ENCODE peak calls at places on chromosomes 7 and 10, in nine cellular contexts. I is astrocyte of the spinal cord, R is cardiac fibroblast, Y is epithelial cell of esophagus, O is GM23338, W is AG09309, F is left lung, E is Peyer's patch, S is breast epithelium. L is an unnamed sample.

GRCh38 chr7:66682350-66683093 is 53.8 kb downstream of the KCTD7 start:
- DNase-seq in I (no peak), R (peak; percentile 60), Y (peak; percentile 53), O (peak; percentile 69), W (no peak), F (no peak), E (no peak), S (no peak), L (peak; percentile 45)

GRCh38 chr10:84226616-84227015 is 1.3 kb upstream of the LRIT2 start:
- DNase-seq in I (no peak), R (no peak), Y (no peak), O (no peak), W (no peak), F (no peak), E (no peak), S (no peak), L (no peak)

GRCh38 chr10:16853201-16853600 is 36.0 kb upstream of the RSU1 start:
- DNase-seq in I (peak; percentile 78), R (peak; percentile 81), Y (peak; percentile 36), O (peak; percentile 32), W (no peak), F (no peak), E (no peak), S (no peak), L (peak; percentile 69)

GRCh38 chr7:28157826-28158416 is 22.7 kb downstream of the JAZF1 start:
- DNase-seq in I (no peak), R (no peak), Y (peak; percentile 30), O (no peak), W (no peak), F (no peak), E (no peak), S (no peak), L (peak; percentile 32)

GRCh38 chr10:122140941-122141623 is 130.0 kb upstream of the BTBD16 start:
- DNase-seq in I (peak; percentile 95), R (peak; percentile 95), Y (peak; percentile 85), O (no peak), W (peak; percentile 78), F (peak; percentile 89), E (no peak), S (peak; percentile 51), L (peak; percentile 94)

GRCh38 chr7:47807126-47807525 is 141.1 kb downstream of the PKD1L1 start:
- DNase-seq in I (no peak), R (no peak), Y (no peak), O (no peak), W (no peak), F (no peak), E (no peak), S (no peak), L (no peak)

GRCh38 chr10:77680065-77680464 is 42.5 kb upstream of the KCNMA1 start:
- DNase-seq in I (no peak), R (no peak), Y (no peak), O (no peak), W (no peak), F (no peak), E (no peak), S (no peak), L (no peak)

GRCh38 chr10:80186364-80187012 is 18.8 kb downstream of the ANXA11 start:
- DNase-seq in I (no peak), R (peak; percentile 32), Y (no peak), O (no peak), W (no peak), F (no peak), E (peak; percentile 44), S (no peak), L (peak; percentile 42)

GRCh38 chr7:101667399-101667798 is 38.3 kb upstream of the MYL10 start:
- DNase-seq in I (no peak), R (no peak), Y (no peak), O (no peak), W (no peak), F (no peak), E (no peak), S (no peak), L (no peak)

GRCh38 chr7:117072620-117073118 is 119.4 kb downstream of the ST7 start:
- DNase-seq in I (peak; percentile 90), R (peak; percentile 33), Y (peak; percentile 68), O (no peak), W (no peak), F (no peak), E (no peak), S (peak; percentile 77), L (peak; percentile 63)

GRCh38 chr10:75613685-75614587 is 182.5 kb downstream of the LRMDA start:
- DNase-seq in I (no peak), R (no peak), Y (no peak), O (no peak), W (peak; percentile 33), F (no peak), E (no peak), S (no peak), L (peak; percentile 94)

GRCh38 chr7:51031791-51032484 is 249.2 kb upstream of the GRB10 start:
- DNase-seq in I (no peak), R (no peak), Y (no peak), O (no peak), W (no peak), F (no peak), E (no peak), S (no peak), L (no peak)

GRCh38 chr7:100173806-100174495 is 3.2 kb downstream of the GPC2 start:
- DNase-seq in I (no peak), R (no peak), Y (no peak), O (no peak), W (no peak), F (no peak), E (no peak), S (no peak), L (no peak)

GRCh38 chr7:112129655-112130323 is 76.4 kb downstream of the DOCK4 start:
- DNase-seq in I (no peak), R (no peak), Y (peak; percentile 52), O (peak; percentile 49), W (no peak), F (no peak), E (no peak), S (peak; percentile 30), L (no peak)

DNA sequence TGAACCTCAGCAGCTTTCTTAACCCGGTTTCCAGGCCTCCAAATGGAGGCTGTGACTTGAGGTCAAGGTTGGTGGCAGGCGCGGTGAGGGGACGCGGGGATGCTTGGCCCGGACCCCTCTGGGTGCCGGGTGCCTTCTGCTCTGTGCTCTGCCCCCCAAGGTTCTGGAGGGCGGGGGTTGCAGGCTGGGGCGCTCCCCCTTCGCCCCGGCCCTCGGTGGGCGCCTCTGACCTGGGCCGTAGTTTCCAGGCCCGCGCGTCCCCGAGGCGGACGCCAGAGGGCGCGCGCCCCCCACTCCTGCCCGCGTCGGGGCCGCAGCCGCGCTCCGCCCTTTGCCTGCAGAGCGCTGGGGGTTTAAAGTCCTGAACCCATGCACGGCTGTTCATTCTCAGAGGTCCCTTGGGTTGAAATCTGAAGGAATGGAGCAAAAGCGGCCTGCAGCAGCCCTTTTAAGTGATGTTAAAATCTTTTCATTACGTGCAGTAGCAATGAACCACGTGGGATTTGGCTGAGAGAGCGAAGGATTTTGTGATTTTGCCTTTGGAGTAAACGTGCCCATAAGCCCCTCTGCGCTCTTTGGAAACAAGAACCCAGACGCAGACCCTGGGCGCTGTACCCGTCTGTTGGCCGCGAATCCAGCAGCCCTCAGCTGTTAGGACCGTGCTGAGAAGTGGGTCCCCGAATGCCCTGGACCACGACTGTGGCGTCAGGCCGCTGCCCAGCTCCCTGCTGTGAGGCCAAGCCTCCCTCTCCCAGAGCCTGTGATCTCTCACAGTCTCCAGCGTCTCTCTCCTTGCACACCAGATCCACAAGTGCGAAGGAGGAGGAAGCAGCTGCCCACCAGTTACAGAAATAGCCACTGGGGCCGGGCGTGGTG is 135.0 kb downstream of the ACTR3B start:
- DNase-seq in I (no peak), R (peak; percentile 11), Y (no peak), O (peak; percentile 74), W (no peak), F (peak; percentile 82), E (no peak), S (no peak), L (peak; percentile 0)
- TF ChIP-seq CTCF in I (peak; percentile 48), R (peak; percentile 16), Y (no peak), O (peak; percentile 70), W (peak; percentile 30), F (peak; percentile 72), E (peak; percentile 41), S (no peak), L (peak; percentile 35)

GRCh38 chr10:95275726-95276366 is 15.0 kb downstream of the PDLIM1 start:
- DNase-seq in I (peak; percentile 68), R (peak; percentile 67), Y (peak; percentile 92), O (no peak), W (no peak), F (no peak), E (no peak), S (no peak), L (peak; percentile 90)

GRCh38 chr10:95276367-95277200 is 14.2 kb downstream of the PDLIM1 start:
- DNase-seq in I (no peak), R (no peak), Y (peak; percentile 90), O (no peak), W (no peak), F (no peak), E (peak; percentile 75), S (no peak), L (no peak)

GRCh38 chr10:95277201-95277570 is 13.6 kb downstream of the PDLIM1 start:
- DNase-seq in I (no peak), R (no peak), Y (no peak), O (no peak), W (no peak), F (no peak), E (no peak), S (no peak), L (no peak)

GRCh38 chr10:95277614-95278013 is 13.2 kb downstream of the PDLIM1 start:
- DNase-seq in I (no peak), R (no peak), Y (no peak), O (no peak), W (no peak), F (no peak), E (no peak), S (no peak), L (no peak)

GRCh38 chr10:95273393-95274312 is 17.1 kb downstream of the PDLIM1 start:
- DNase-seq in I (peak; percentile 80), R (peak; percentile 84), Y (peak; percentile 87), O (no peak), W (peak; percentile 61), F (no peak), E (no peak), S (peak; percentile 72), L (peak; percentile 72)
- H3K4me3 ChIP-seq in I (no peak overlapping the region), R (peak overlapping the region; percentile 18), Y (peak overlapping the region; percentile 9), O (no peak overlapping the region), W (no peak overlapping the region), F (no peak overlapping the region), E (no peak overlapping the region), S (peak overlapping the region; percentile 29), L (no peak overlapping the region)

DNA sequence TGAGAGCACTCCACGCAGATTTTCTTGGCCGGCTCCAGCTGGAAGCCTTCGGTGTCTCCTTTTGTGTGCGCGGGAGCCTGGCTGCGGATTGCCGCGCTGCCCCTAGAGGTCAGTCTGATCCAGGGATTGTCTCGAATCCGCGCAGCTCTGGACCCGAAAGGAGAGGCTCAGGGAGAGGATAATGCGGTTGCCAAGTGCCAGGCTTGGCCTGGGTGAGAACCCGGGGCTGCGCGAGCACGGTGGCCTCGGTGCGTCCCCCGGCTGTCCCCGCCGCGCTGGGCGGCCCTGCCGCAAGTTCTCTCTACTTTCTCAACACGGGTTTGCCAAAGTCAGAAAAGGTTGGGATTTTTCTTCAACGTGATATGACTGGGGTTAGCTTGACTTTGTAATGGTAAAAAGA is 140.9 kb downstream of the ADCYAP1R1 start:
- DNase-seq in I (peak; percentile 24), R (peak; percentile 41), Y (peak; percentile 61), O (peak; percentile 94), W (no peak), F (peak; percentile 83), E (peak; percentile 66), S (peak; percentile 23), L (peak; percentile 33)
- TF ChIP-seq CTCF in I (peak; percentile 83), R (peak; percentile 76), Y (peak; percentile 84), O (peak; percentile 91), W (peak; percentile 69), F (peak; percentile 56), E (peak; percentile 61), S (peak; percentile 56), L (peak; percentile 77)

GRCh38 chr7:139106959-139107358 is 2.6 kb downstream of the ZC3HAV1 start:
- DNase-seq in I (no peak), R (no peak), Y (no peak), O (no peak), W (no peak), F (no peak), E (no peak), S (no peak), L (peak; percentile 8)
- H3K4me3 ChIP-seq in I (no peak overlapping the region), R (peak overlapping the region; percentile 97), Y (no peak overlapping the region), O (peak overlapping the region; percentile 96), W (no peak overlapping the region), F (peak overlapping the region; percentile 92), E (peak overlapping the region; percentile 97), S (peak overlapping the region; percentile 99), L (peak overlapping the region; percentile 90)

L was measured in fibroblast of the aortic adventitia.